ENCODE peak calls at places on chromosomes 4 and X, in four cellular contexts. B, L, V and Y are unnamed samples.

GRCh38 chrX:22395372-22395771 is 122.7 kb downstream of the CBLL2 start:
- DNase-seq in V (peak), L (no peak), B (peak), Y (peak)

GRCh38 chr4:77179512-77179911 is 22.5 kb downstream of the CCNG2 start:
- DNase-seq in L (no peak), V (no peak), B (no peak), Y (no peak)

GRCh38 chrX:40933132-40934078 is 151.8 kb upstream of the USP9X start:
- DNase-seq in V (peak), L (no peak), B (peak), Y (peak)

GRCh38 chr4:76956961-76957738 is 7.6 kb downstream of the SEPTIN11 start:
- DNase-seq in V (no peak), B (no peak), L (no peak), Y (peak)

GRCh38 chr4:71239365-71239764 is 99.5 kb upstream of the SLC4A4 start:
- DNase-seq in V (peak), L (no peak), B (peak), Y (peak)

GRCh38 chrX:110317820-110318663 is at the start of gene AMMECR1:
- DNase-seq in V (peak), L (peak), B (peak), Y (peak)

GRCh38 chr4:114378306-114378903 is 220.2 kb upstream of the UGT8 start:
- DNase-seq in L (no peak), B (peak), V (peak), Y (peak)

GRCh38 chr4:48796927-48797679 is 17.0 kb upstream of the FRYL start:
- DNase-seq in B (no peak), V (no peak), L (no peak), Y (no peak)

GRCh38 chr4:75555294-75556164 is at the start of gene ODAPH:
- DNase-seq in L (peak), V (peak), B (peak), Y (no peak)

GRCh38 chrX:47143894-47144625 is 442 bp downstream of the NDUFB11 start:
- DNase-seq in B (peak), L (peak), V (peak), Y (peak)

GRCh38 chr4:150209140-150209829 is 131.0 kb downstream of the DCLK2 start:
- DNase-seq in B (peak), V (peak), L (peak), Y (peak)

GRCh38 chr4:61750810-61751209 is 550.7 kb downstream of the ADGRL3 start:
- DNase-seq in B (no peak), L (no peak), V (no peak), Y (no peak)

GRCh38 chrX:103586314-103586646 is 965 bp downstream of the TCEAL4 start:
- DNase-seq in L (no peak), B (no peak), V (no peak), Y (peak)

GRCh38 chr4:66750273-66750672 is 795.0 kb downstream of the CENPC start:
- DNase-seq in V (no peak), B (peak), L (peak), Y (no peak)

GRCh38 chrX:136816970-136817369 is 36.2 kb upstream of the ARHGEF6 start:
- DNase-seq in V (peak), B (peak), L (no peak), Y (peak)

GRCh38 chr4:39043697-39044363 is 11.6 kb upstream of the TMEM156 start:
- DNase-seq in B (peak), L (peak), V (peak), Y (no peak)

GRCh38 chr4:155371432-155372043 is 5.2 kb downstream of the MAP9 start:
- DNase-seq in V (peak), B (peak), L (peak), Y (peak)

GRCh38 chrX:122739770-122740169 is 444.3 kb upstream of the GRIA3 start:
- DNase-seq in L (peak), B (no peak), V (no peak), Y (peak)

GRCh38 chrX:41301438-41301824 is 32.5 kb upstream of the DDX3X start:
- DNase-seq in B (no peak), L (no peak), V (no peak), Y (no peak)

GRCh38 chr4:7638984-7639789 is 204.5 kb upstream of the PSAPL1 start:
- DNase-seq in L (no peak), B (no peak), V (no peak), Y (no peak)

GRCh38 chrX:105765691-105766090 is 56.6 kb upstream of the NRK start:
- DNase-seq in B (no peak), V (no peak), L (peak), Y (no peak)

GRCh38 chr4:173121044-173121685 is 47.4 kb upstream of the GALNT7 start:
- DNase-seq in L (peak), V (peak), B (peak), Y (peak)

GRCh38 chr4:13548059-13548983 is 4.0 kb upstream of the NKX3-2 start:
- DNase-seq in L (peak), V (no peak), B (no peak), Y (no peak)
- H3K4me3 ChIP-seq in L (peak), V (no peak), B (peak), Y (peak)

GRCh38 chrX:69150294-69150960 is 14.8 kb downstream of the PJA1 start:
- DNase-seq in V (no peak), B (no peak), L (peak), Y (no peak)
- H2AFZ ChIP-seq in V (no peak), B (no peak), L (no peak), Y (no peak)

GRCh38 chr4:153346563-153346962 is 2.1 kb downstream of the MND1 start:
- DNase-seq in L (peak), V (peak), B (no peak), Y (peak)

GRCh38 chr4:153348006-153348405 is 3.5 kb downstream of the MND1 start:
- DNase-seq in V (peak), B (peak), L (no peak), Y (no peak)

GRCh38 chr4:153346031-153346430 is 1.5 kb downstream of the MND1 start:
- DNase-seq in B (no peak), L (no peak), V (no peak), Y (peak)

GRCh38 chr4:153345011-153345981 is 808 bp downstream of the MND1 start:
- DNase-seq in L (peak), B (peak), V (peak), Y (peak)

GRCh38 chr4:153347117-153347516 is 2.6 kb downstream of the MND1 start:
- DNase-seq in L (no peak), V (no peak), B (no peak), Y (no peak)
- H3K4me3 ChIP-seq in L (no peak), V (no peak), B (no peak), Y (no peak)

DNA sequence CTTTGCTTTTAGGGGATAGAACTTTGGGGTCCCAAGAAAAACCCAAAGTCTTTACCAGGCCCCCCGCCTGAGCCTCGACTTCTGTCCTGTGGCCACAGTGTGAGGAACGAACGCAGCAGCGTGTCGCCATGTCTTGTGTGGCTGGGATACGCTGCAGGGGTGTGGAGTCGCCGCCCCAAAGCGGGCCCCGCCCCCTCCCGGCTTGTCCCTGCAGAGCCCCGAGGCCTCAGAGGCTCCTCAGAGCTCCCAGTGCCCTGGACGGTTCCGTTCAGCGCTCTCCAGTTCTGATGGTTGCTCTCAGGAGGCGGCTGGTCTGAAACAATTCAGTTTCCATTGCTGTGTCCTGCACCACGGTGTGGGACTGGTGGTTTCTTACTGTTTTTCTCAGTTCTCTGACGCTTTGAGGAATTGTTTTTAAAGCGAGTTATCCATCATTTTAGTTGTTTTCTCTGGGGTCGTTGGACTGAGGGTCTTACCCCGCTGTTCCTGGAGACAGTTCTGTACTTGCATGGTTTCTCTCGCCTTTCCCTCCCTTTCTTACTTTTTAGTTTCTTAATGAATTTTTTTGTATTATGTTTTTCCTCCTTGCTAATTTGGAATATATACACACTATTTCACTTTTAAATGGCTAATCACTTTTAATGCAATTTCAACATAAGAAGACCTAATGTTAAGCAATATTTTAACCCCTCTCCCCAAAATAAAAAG is 1.6 kb upstream of the IDUA start:
- DNase-seq in B (no peak), V (no peak), L (peak), Y (peak)
- H2AFZ ChIP-seq in B (peak), V (peak), L (peak), Y (peak)

GRCh38 chrX:49710744-49711319 is 15.0 kb upstream of the PAGE1 start:
- DNase-seq in L (peak), B (no peak), V (no peak), Y (no peak)

DNA sequence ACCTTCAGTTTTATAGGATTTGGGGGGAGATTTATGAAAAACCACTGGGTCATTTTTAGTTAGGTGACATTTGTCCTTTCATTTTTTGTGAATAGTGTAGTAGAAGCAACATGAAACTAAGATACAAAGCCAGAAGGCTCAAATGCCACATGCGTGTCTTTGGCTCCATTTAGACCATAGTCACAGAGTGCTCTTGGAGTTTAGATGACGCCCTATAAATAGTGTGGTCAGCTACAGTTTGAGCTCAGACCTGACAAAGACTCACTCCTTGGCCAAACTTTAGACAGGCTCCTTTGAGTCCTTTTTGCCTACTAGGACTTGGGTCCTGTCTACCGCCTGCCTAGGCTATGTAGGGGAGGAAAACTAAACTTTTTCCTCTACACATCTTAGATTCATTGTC is 16.8 kb upstream of the PAGE1 start:
- DNase-seq in V (no peak), L (no peak), B (no peak), Y (no peak)
- H3K4me3 ChIP-seq in V (no peak), L (no peak), B (no peak), Y (no peak)

GRCh38 chr4:45629717-45630116 is 494.1 kb downstream of the GABRG1 start:
- DNase-seq in L (no peak), B (no peak), V (no peak), Y (peak)
- H2AFZ ChIP-seq in L (no peak), B (no peak), V (no peak), Y (no peak)

DNA sequence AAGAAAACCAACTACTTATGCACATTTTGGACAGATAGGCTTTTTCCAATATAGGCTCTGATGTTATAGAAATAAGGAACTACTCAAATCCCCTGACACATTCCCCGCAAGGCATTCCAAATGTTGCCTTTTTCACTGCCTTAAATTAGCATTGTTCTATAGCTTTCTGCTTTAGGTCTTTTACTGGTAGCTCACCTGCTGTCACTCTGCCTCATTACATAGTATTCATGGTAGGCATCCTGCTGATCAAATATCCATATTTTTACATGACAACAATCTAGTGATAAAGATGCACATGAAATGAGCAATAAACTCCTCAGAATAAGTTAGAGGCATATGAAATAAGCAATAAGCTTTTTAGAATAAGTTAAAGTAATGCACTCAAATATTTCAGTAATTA is 542.7 kb downstream of the FAM133A start:
- DNase-seq in B (no peak), L (peak), V (no peak), Y (no peak)
- H3K4me3 ChIP-seq in B (no peak), L (no peak), V (no peak), Y (no peak)

GRCh38 chrX:43140546-43140945 is 362.6 kb upstream of the PPP1R2C start:
- DNase-seq in B (no peak), L (no peak), V (no peak), Y (no peak)
- H2AFZ ChIP-seq in B (no peak), L (no peak), V (no peak), Y (no peak)